ENCODE peak calls at places on chromosomes 1 and 21, in seven cellular contexts. D is AG04450; N is MCF 10A; C is CD8-positive, alpha-beta T cell; R is heart left ventricle; Q is tibial artery; U is choroid plexus epithelial cell. L is an unnamed sample.

GRCh38 chr1:234782821-234783220 is 172.8 kb upstream of the IRF2BP2 start:
- DNase-seq in N (no peak), Q (no peak), U (no peak), R (no peak), C (no peak), D (no peak), L (no peak)

GRCh38 chr1:41917835-41918449 is 780 bp downstream of the HIVEP3 start:
- DNase-seq in N (no peak), R (peak), D (no peak), U (no peak), C (no peak), Q (no peak), L (peak)

GRCh38 chr1:172742599-172743500 is 83.9 kb downstream of the FASLG start:
- DNase-seq in C (no peak), D (no peak), Q (no peak), R (no peak), N (peak), U (peak), L (no peak)

GRCh38 chr1:246169486-246169885 is 337.6 kb downstream of the SMYD3 start:
- DNase-seq in C (no peak), D (no peak), Q (no peak), R (no peak), N (no peak), U (no peak), L (no peak)

GRCh38 chr1:8406011-8406410 is 88.1 kb downstream of the SLC45A1 start:
- DNase-seq in R (no peak), D (no peak), C (no peak), N (no peak), Q (no peak), U (no peak), L (no peak)

GRCh38 chr1:5597991-5598823 is 394.0 kb downstream of the NPHP4 start:
- DNase-seq in Q (no peak), D (no peak), N (peak), U (no peak), C (no peak), R (no peak), L (no peak)

GRCh38 chr1:152917794-152918193 is 9.4 kb downstream of the IVL start:
- DNase-seq in D (no peak), N (peak), U (no peak), C (no peak), Q (no peak), R (no peak), L (no peak)

GRCh38 chr1:13808729-13809131 is 108.7 kb downstream of the PRDM2 start:
- DNase-seq in D (peak), C (no peak), N (peak), U (peak), Q (no peak), R (peak), L (no peak)

GRCh38 chr1:182051938-182052337 is 9.6 kb downstream of the ZNF648 start:
- DNase-seq in N (peak), C (no peak), U (no peak), R (no peak), Q (no peak), D (no peak), L (no peak)

GRCh38 chr1:228373681-228374571 is 32.7 kb downstream of the TRIM11 start:
- DNase-seq in C (no peak), N (no peak), D (no peak), Q (no peak), R (peak), U (no peak), L (peak)

GRCh38 chr21:32143222-32143939 is 135.5 kb downstream of the MIS18A start:
- DNase-seq in Q (no peak), C (no peak), R (peak), U (no peak), N (no peak), D (no peak), L (no peak)

GRCh38 chr1:200877839-200878551 is 5.2 kb downstream of the GPR25 start:
- DNase-seq in N (no peak), U (no peak), Q (no peak), R (no peak), D (no peak), C (no peak), L (no peak)

GRCh38 chr1:226656601-226657277 is 82.3 kb downstream of the ITPKB start:
- DNase-seq in Q (peak), C (peak), U (peak), N (peak), R (peak), D (no peak), L (no peak)

GRCh38 chr1:10703702-10704101 is 92.7 kb downstream of the CASZ1 start:
- DNase-seq in C (no peak), D (no peak), Q (no peak), U (no peak), R (no peak), N (no peak), L (no peak)

GRCh38 chr1:97516588-97516987 is 404.2 kb downstream of the DPYD start:
- DNase-seq in R (no peak), Q (no peak), U (no peak), N (no peak), C (no peak), D (no peak), L (no peak)

GRCh38 chr21:31557421-31557955 is 102.0 kb upstream of the SOD1 start:
- DNase-seq in Q (no peak), C (no peak), N (no peak), D (no peak), U (no peak), R (no peak), L (no peak)

GRCh38 chr1:91402023-91402422 is 2.6 kb downstream of the HFM1 start:
- DNase-seq in C (no peak), R (no peak), N (peak), D (no peak), Q (no peak), U (peak), L (no peak)

GRCh38 chr21:41643246-41643966 is 123.4 kb downstream of the RIPK4 start:
- DNase-seq in D (no peak), N (no peak), R (no peak), Q (no peak), C (no peak), U (peak), L (no peak)

GRCh38 chr1:118947790-118948189 is 40.4 kb downstream of the TBX15 start:
- DNase-seq in R (no peak), D (no peak), U (peak), C (no peak), N (peak), Q (no peak), L (no peak)

GRCh38 chr1:55374801-55375616 is 159.8 kb upstream of the USP24 start:
- DNase-seq in Q (no peak), R (no peak), D (no peak), U (no peak), N (peak), C (no peak), L (no peak)

GRCh38 chr1:41823453-41823852 is 95.3 kb downstream of the HIVEP3 start:
- DNase-seq in Q (no peak), U (no peak), D (no peak), N (no peak), C (no peak), R (peak), L (peak)

GRCh38 chr1:56133517-56134472 is 445.6 kb downstream of the PLPP3 start:
- DNase-seq in R (no peak), U (no peak), Q (no peak), N (no peak), D (no peak), C (no peak), L (no peak)

GRCh38 chr1:50155564-50155963 is 46.8 kb downstream of the ELAVL4 start:
- DNase-seq in D (no peak), N (no peak), R (no peak), C (no peak), Q (no peak), U (no peak), L (no peak)

GRCh38 chr21:16775056-16775455 is 737.8 kb upstream of the CXADR start:
- DNase-seq in R (no peak), Q (no peak), D (no peak), C (no peak), U (no peak), N (no peak), L (no peak)

GRCh38 chr1:147853391-147853790 is 49.2 kb upstream of the GJA8 start:
- DNase-seq in C (no peak), Q (no peak), D (no peak), N (no peak), U (peak), R (no peak), L (no peak)

GRCh38 chr1:23980725-23981063 is 567 bp upstream of the SRSF10 start:
- DNase-seq in R (no peak), D (no peak), Q (no peak), U (peak), N (peak), C (no peak), L (no peak)

GRCh38 chr1:155504207-155504606 is 58.4 kb downstream of the ASH1L start:
- DNase-seq in D (no peak), N (peak), Q (no peak), U (peak), R (no peak), C (no peak), L (no peak)
- TF ChIP-seq CTCF in D (peak), N (peak), Q (peak), U (peak), R (peak), C (peak), L (no peak)

GRCh38 chr1:80212958-80213357 is 1206.4 kb upstream of the ADGRL4 start:
- DNase-seq in Q (no peak), C (no peak), R (no peak), N (no peak), U (no peak), D (no peak), L (no peak)

GRCh38 chr1:80217377-80217986 is 1211.0 kb upstream of the ADGRL4 start:
- DNase-seq in U (peak), N (peak), D (peak), R (no peak), C (no peak), Q (no peak), L (no peak)

GRCh38 chr1:80221319-80221718 is 1214.8 kb upstream of the ADGRL4 start:
- DNase-seq in C (no peak), R (no peak), Q (no peak), D (no peak), U (no peak), N (no peak), L (no peak)

GRCh38 chr1:80214888-80215540 is 1208.5 kb upstream of the ADGRL4 start:
- DNase-seq in R (no peak), N (no peak), C (no peak), U (no peak), D (no peak), Q (no peak), L (no peak)

GRCh38 chr1:80218112-80218511 is 1211.6 kb upstream of the ADGRL4 start:
- DNase-seq in R (no peak), C (no peak), N (peak), D (peak), Q (no peak), U (peak), L (no peak)
- TF ChIP-seq CTCF in R (peak), C (no peak), N (peak), D (peak), Q (no peak), U (peak), L (peak)

GRCh38 chr1:193184776-193185175 is 1.6 kb downstream of the B3GALT2 start:
- DNase-seq in Q (no peak), R (no peak), D (no peak), C (no peak), U (no peak), N (no peak), L (no peak)
- TF ChIP-seq CTCF in Q (no peak), R (no peak), D (no peak), C (no peak), U (no peak), N (no peak), L (no peak)

GRCh38 chr21:18164483-18164882 is 80.2 kb upstream of the CHODL start:
- DNase-seq in Q (no peak), D (no peak), U (no peak), C (no peak), R (no peak), N (no peak), L (no peak)

GRCh38 chr21:18161841-18162240 is 82.8 kb upstream of the CHODL start:
- DNase-seq in N (no peak), Q (no peak), R (no peak), C (no peak), U (no peak), D (no peak), L (no peak)

GRCh38 chr21:18168108-18168507 is 76.5 kb upstream of the CHODL start:
- DNase-seq in Q (no peak), C (no peak), D (no peak), N (no peak), U (no peak), R (no peak), L (no peak)

GRCh38 chr21:18170221-18170620 is 74.4 kb upstream of the CHODL start:
- DNase-seq in D (no peak), R (no peak), C (no peak), U (no peak), N (no peak), Q (no peak), L (no peak)

GRCh38 chr21:18164933-18165332 is 79.7 kb upstream of the CHODL start:
- DNase-seq in R (no peak), Q (no peak), N (peak), D (no peak), C (no peak), U (no peak), L (no peak)
- TF ChIP-seq CTCF in R (no peak), Q (no peak), N (peak), D (no peak), C (no peak), U (no peak), L (no peak)

GRCh38 chr1:18328803-18329202 is 151.9 kb upstream of the KLHDC7A start:
- DNase-seq in C (no peak), N (no peak), Q (no peak), D (no peak), U (no peak), R (no peak), L (no peak)
- TF ChIP-seq CTCF in C (no peak), N (no peak), Q (no peak), D (no peak), U (no peak), R (no peak), L (no peak)

DNA sequence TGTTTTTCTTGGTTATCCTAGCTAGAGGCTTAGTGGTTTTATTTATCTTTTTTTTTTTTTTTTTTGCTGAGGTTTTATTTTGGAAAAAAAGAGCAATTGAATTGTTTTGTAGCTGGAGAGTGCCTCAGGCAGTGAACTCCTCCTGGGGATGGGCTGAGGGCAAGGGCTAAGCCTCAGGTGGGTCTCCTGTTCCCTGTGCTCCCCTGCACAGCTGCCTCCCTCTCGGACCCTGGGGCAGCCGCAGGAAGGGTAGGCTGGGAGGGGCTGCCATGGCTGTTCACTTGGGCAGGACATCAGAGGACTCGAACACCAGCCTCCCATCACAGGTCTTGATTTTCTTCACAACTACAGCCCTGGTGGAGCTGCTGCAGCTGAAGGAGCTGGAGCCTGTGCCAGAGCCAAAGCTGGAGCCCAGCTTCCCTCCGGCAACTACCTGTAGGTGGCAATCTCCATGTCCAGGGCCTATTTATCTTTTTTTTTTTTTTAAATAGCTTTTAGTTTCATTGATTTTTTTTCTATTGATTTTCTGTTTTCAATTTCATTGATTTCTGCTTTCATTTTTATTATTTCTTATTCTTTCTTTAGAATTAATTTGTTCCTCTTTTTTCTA is 28.9 kb downstream of the LEPR start:
- DNase-seq in R (no peak), D (no peak), U (peak), C (no peak), Q (no peak), N (no peak), L (no peak)
- TF ChIP-seq CTCF in R (no peak), D (no peak), U (peak), C (no peak), Q (no peak), N (no peak), L (no peak)

DNA sequence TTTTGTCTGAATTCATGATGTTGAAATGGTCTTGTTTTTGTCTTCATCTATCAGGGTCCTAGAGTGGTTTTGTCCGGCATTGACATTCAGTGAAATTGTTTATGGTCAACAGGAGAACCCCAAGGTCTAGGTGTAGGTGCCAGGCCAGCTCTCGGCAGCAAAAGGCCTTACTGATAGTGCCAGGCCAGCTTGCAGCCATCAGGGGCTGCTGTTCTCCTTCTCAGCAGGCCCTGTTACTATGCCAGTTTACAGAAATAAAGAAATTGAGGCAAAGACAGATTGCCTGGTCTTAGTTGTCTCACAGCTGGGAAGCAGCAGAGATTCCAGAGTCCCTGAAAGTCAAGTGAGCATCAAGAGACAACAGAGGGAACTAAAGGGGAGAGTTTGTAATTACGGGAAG is 12.0 kb downstream of the HMGB4 start:
- DNase-seq in Q (no peak), R (no peak), D (no peak), N (no peak), U (no peak), C (no peak), L (no peak)
- TF ChIP-seq CTCF in Q (peak), R (peak), D (peak), N (no peak), U (no peak), C (no peak), L (no peak)

DNA sequence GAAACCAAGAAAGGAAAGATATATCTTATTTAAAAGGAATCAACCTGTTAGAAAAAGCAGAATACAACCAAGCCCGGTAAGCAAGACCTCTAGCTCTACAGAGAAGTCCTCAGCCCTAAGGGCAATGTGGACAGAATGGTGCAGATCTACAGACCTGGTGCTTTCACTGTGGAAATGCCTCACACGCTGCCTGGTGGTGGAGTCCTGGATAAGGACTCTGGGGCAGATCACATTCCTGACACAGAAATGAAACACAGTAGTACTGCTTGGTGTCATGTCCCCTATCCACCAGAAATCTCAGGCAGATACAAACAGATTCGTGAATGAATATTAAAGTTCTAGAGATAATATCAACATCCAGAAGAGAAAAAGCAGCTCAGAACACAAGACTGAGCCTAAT is 6.8 kb downstream of the CNN3 start:
- DNase-seq in Q (no peak), D (no peak), U (no peak), R (no peak), N (no peak), C (no peak), L (no peak)
- TF ChIP-seq CTCF in Q (peak), D (no peak), U (peak), R (no peak), N (no peak), C (no peak), L (no peak)